ENCODE peak calls at places on chromosome 14, in eight cellular contexts. U, S, G, E, W, B, T and O are unnamed samples. For H3K27me3 and H3K4me1, the result is how much of the 10 kb centered on the place peaks cover.

GRCh38 chr14:55518391-55518790 is 61.6 kb upstream of the KTN1 start:
- DNase-seq in T (no peak), S (no peak), W (no peak), B (no peak), U (no peak), E (no peak), G (no peak), O (no peak)

GRCh38 chr14:54893151-54893760 is 9.4 kb downstream of the GCH1 start:
- DNase-seq in B (no peak), T (no peak), G (peak), S (peak), W (peak), E (peak), U (peak), O (no peak)

GRCh38 chr14:53567236-53567785 is 389.3 kb downstream of the BMP4 start:
- DNase-seq in U (peak), S (no peak), E (no peak), W (no peak), T (no peak), B (peak), G (no peak), O (no peak)

GRCh38 chr14:53963491-53964227 is 7.0 kb upstream of the BMP4 start:
- DNase-seq in S (no peak), T (peak), W (no peak), B (no peak), U (no peak), G (peak), E (peak), O (peak)

GRCh38 chr14:90374813-90375212 is 22.0 kb upstream of the CALM1 start:
- DNase-seq in W (no peak), S (no peak), B (no peak), G (no peak), T (no peak), U (peak), E (no peak), O (no peak)

GRCh38 chr14:21612324-21612723 is 22.4 kb downstream of the OR10G2 start:
- DNase-seq in W (no peak), S (no peak), G (no peak), U (no peak), B (no peak), E (no peak), T (no peak), O (no peak)

GRCh38 chr14:31926652-31927347 is 150.3 kb upstream of the ARHGAP5 start:
- DNase-seq in S (no peak), B (no peak), G (no peak), U (no peak), T (no peak), W (no peak), E (no peak), O (no peak)

GRCh38 chr14:76245097-76245496 is 93.4 kb downstream of the GPATCH2L start:
- DNase-seq in G (no peak), T (no peak), E (no peak), S (no peak), B (no peak), W (no peak), U (no peak), O (no peak)

GRCh38 chr14:55094630-55095157 is 34.4 kb upstream of the LGALS3 start:
- DNase-seq in T (no peak), S (no peak), W (no peak), G (no peak), E (no peak), U (no peak), B (no peak), O (no peak)

GRCh38 chr14:99273025-99273723 is 1.2 kb upstream of the BCL11B start:
- DNase-seq in B (no peak), G (no peak), W (peak), E (peak), T (no peak), S (no peak), U (peak), O (no peak)

GRCh38 chr14:99276482-99276881 is 4.5 kb upstream of the BCL11B start:
- DNase-seq in E (no peak), T (no peak), W (no peak), S (no peak), U (no peak), G (no peak), B (no peak), O (no peak)

GRCh38 chr14:99274346-99275221 is 2.6 kb upstream of the BCL11B start:
- DNase-seq in G (peak), U (peak), B (peak), W (peak), S (peak), T (peak), E (peak), O (no peak)

GRCh38 chr14:99273724-99274345 is 1.8 kb upstream of the BCL11B start:
- DNase-seq in S (no peak), G (no peak), B (no peak), W (peak), T (no peak), E (no peak), U (no peak), O (no peak)

GRCh38 chr14:99275222-99275584 is 3.2 kb upstream of the BCL11B start:
- DNase-seq in S (no peak), G (no peak), W (no peak), T (no peak), U (no peak), E (no peak), B (no peak), O (no peak)
- H3K27me3 ChIP-seq in S (under half), G (under half), W (under half), T (under half), U (under half), E (half or more), B (under half), O (under half)

DNA sequence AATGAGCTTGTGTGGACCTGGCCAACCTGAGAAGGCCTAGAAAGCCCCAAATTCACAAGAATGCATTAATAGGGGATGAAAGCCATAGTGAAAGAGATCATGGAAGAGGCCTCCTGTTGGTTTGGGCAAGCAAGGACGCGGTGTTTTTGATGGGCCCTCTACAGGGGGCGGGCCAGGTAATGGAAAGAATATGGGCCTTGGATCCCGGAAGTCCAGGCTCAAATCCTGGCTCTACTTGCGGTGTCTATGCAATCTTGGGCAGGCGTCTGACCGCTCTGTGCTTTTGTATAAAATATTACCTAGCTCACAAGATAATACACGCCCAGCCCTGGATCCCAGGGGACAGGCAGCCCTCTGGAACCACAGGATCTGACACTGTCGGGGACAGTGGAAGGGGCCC is 41.1 kb upstream of the CLMN start:
- DNase-seq in T (no peak), U (no peak), B (no peak), E (no peak), G (no peak), S (no peak), W (no peak), O (no peak)
- H3K4me1 ChIP-seq in T (under half), U (under half), B (under half), E (under half), G (under half), S (under half), W (under half), O (under half)

GRCh38 chr14:100566586-100566985 is 20.6 kb downstream of the BEGAIN start:
- DNase-seq in S (no peak), G (peak), W (no peak), T (no peak), U (no peak), B (no peak), E (no peak), O (no peak)

GRCh38 chr14:100568164-100568997 is 18.8 kb downstream of the BEGAIN start:
- DNase-seq in B (no peak), G (no peak), U (no peak), W (no peak), S (no peak), T (no peak), E (no peak), O (no peak)

GRCh38 chr14:100567877-100568163 is 19.4 kb downstream of the BEGAIN start:
- DNase-seq in B (no peak), T (no peak), U (no peak), E (no peak), G (no peak), S (no peak), W (no peak), O (no peak)

GRCh38 chr14:100566119-100566518 is 21.1 kb downstream of the BEGAIN start:
- DNase-seq in T (no peak), S (no peak), W (no peak), E (no peak), U (no peak), G (peak), B (no peak), O (no peak)

GRCh38 chr14:100567009-100567876 is 20.0 kb downstream of the BEGAIN start:
- DNase-seq in W (no peak), S (no peak), E (no peak), T (no peak), B (no peak), G (peak), U (no peak), O (no peak)
- H3K4me3 ChIP-seq in W (no peak), S (no peak), E (peak), T (peak), B (peak), G (peak), U (no peak), O (no peak)

GRCh38 chr14:101563352-101563653 is 2.0 kb downstream of the DIO3 start:
- DNase-seq in S (no peak), T (no peak), U (no peak), E (no peak), W (no peak), B (no peak), G (no peak), O (no peak)
- H3K27me3 ChIP-seq in S (under half), T (under half), U (under half), E (half or more), W (under half), B (half or more), G (under half), O (under half)

GRCh38 chr14:99260116-99260515 is 11.9 kb downstream of the BCL11B start:
- DNase-seq in B (no peak), W (no peak), E (no peak), G (no peak), T (peak), U (no peak), S (no peak), O (no peak)
- H3K4me1 ChIP-seq in B (under half), W (half or more), E (under half), G (under half), T (under half), U (under half), S (under half), O (under half)

GRCh38 chr14:105473033-105473676 is 1.5 kb upstream of the CRIP2 start:
- DNase-seq in G (peak), T (peak), U (no peak), W (no peak), E (no peak), B (no peak), S (no peak), O (no peak)
- H3K4me3 ChIP-seq in G (no peak), T (peak), U (no peak), W (peak), E (peak), B (peak), S (peak), O (no peak)

DNA sequence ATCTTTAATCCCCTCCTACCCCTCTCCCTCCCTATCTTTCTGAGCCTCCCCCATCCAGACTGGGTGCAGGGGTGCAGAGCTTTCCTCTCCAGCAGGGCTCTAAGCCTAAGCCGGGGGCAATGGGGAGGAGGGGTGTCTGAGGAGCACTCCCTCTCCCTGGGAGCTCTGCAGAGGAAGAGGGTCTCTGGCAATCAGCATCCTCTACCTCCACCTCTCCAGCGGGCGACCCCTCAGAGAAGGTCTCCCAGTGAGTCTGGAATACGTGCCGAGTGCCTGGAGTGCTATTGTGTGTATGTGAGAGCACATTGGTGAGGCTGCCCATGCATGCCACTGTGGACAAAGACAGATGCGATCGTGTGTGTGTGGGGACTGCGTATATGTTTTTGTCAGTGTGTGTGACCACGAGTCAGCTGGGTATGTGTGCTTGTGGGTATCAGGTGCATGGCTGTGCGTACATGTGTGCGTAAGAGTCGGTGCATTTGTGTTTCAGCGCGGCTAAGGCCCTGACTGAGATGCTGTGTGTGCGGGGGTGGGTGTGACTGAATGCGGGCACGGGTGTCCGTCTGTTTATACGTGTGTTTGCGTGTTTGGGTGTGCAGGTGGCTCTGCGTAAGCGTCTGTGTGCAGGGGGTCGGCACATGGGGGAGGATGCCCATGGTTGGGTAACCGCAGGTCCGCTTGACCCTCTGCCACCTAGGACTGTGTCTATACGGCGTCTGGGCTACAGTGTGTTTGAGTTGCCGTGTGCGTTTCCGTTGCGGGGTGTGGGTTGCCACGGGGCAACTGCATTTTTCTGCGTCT is 905 bp upstream of the DLK1 start:
- DNase-seq in G (no peak), T (no peak), E (no peak), S (no peak), W (no peak), B (no peak), U (no peak), O (no peak)
- H3K27me3 ChIP-seq in G (under half), T (under half), E (under half), S (under half), W (under half), B (under half), U (under half), O (under half)